ENCODE peak calls at places on chromosome 16, in ten cellular contexts. W is CD8-positive, alpha-beta T cell; Y is HCT116; A is transverse colon; K is GM23338; C is lower lobe of right lung; V is osteoblast; H is cardiac muscle cell; U is pancreas; F is spleen. P is an unnamed sample. For H3K36me3, the result is how much of the 10 kb centered on the place peaks cover.

GRCh38 chr16:29256501-29256981 is 150.0 kb downstream of the NPIPB11 start:
- DNase-seq in W (no peak), Y (no peak), A (no peak), K (peak), C (no peak), V (peak), H (peak), U (no peak), F (no peak), P (no peak)

GRCh38 chr16:22297871-22298733 is 893 bp downstream of the POLR3E start:
- DNase-seq in W (peak), Y (peak), A (peak), K (peak), C (peak), V (peak), H (peak), U (peak), F (peak), P (peak)

GRCh38 chr16:56956756-56957155 is 5.0 kb upstream of the CETP start:
- DNase-seq in W (no peak), Y (no peak), A (no peak), K (peak), C (no peak), V (no peak), H (no peak), U (no peak), F (peak), P (no peak)

GRCh38 chr16:28623172-28623711 is 13.4 kb upstream of the SULT1A1 start:
- DNase-seq in W (peak), Y (peak), A (peak), K (peak), C (peak), V (peak), H (no peak), U (peak), F (peak), P (no peak)

GRCh38 chr16:81164481-81164880 is 68.3 kb upstream of the GCSH start:
- DNase-seq in W (no peak), Y (no peak), A (peak), K (no peak), C (no peak), V (no peak), H (no peak), U (no peak), F (no peak), P (no peak)

GRCh38 chr16:82094942-82095540 is 60.0 kb downstream of the HSD17B2 start:
- DNase-seq in W (no peak), Y (no peak), A (no peak), K (peak), C (no peak), V (no peak), H (no peak), U (no peak), F (no peak), P (no peak)

GRCh38 chr16:30934827-30935557 is 11.6 kb downstream of the FBXL19 start:
- DNase-seq in W (no peak), Y (no peak), A (peak), K (peak), C (peak), V (peak), H (peak), U (no peak), F (no peak), P (no peak)

GRCh38 chr16:22318690-22319358 is 21.6 kb downstream of the POLR3E start:
- DNase-seq in W (peak), Y (no peak), A (peak), K (peak), C (no peak), V (peak), H (no peak), U (no peak), F (peak), P (no peak)

GRCh38 chr16:64864232-64864803 is 257.5 kb downstream of the CDH11 start:
- DNase-seq in W (no peak), Y (no peak), A (no peak), K (no peak), C (no peak), V (peak), H (peak), U (no peak), F (no peak), P (peak)

GRCh38 chr16:48378836-48379235 is 6.4 kb downstream of the SIAH1 start:
- DNase-seq in W (no peak), Y (no peak), A (no peak), K (no peak), C (no peak), V (peak), H (no peak), U (no peak), F (no peak), P (no peak)

GRCh38 chr16:31129568-31130335 is 5.8 kb downstream of the PRSS8 start:
- DNase-seq in W (no peak), Y (no peak), A (peak), K (no peak), C (peak), V (peak), H (no peak), U (peak), F (peak), P (no peak)

GRCh38 chr16:83118365-83118764 is 491.6 kb downstream of the CDH13 start:
- DNase-seq in W (no peak), Y (no peak), A (no peak), K (no peak), C (no peak), V (peak), H (no peak), U (no peak), F (no peak), P (no peak)

GRCh38 chr16:82651921-82652601 is 25.3 kb downstream of the CDH13 start:
- DNase-seq in W (no peak), Y (no peak), A (peak), K (no peak), C (no peak), V (no peak), H (no peak), U (no peak), F (no peak), P (no peak)

GRCh38 chr16:75218256-75219076 is at the start of gene CTRB1:
- DNase-seq in W (no peak), Y (no peak), A (no peak), K (no peak), C (no peak), V (peak), H (no peak), U (peak), F (no peak), P (no peak)

GRCh38 chr16:57167951-57168350 is 17.9 kb downstream of the PSME3IP1 start:
- DNase-seq in W (no peak), Y (peak), A (no peak), K (peak), C (no peak), V (peak), H (peak), U (no peak), F (no peak), P (no peak)

GRCh38 chr16:77868478-77868877 is 80.1 kb downstream of the VAT1L start:
- DNase-seq in W (no peak), Y (no peak), A (no peak), K (no peak), C (no peak), V (no peak), H (no peak), U (no peak), F (no peak), P (no peak)

GRCh38 chr16:24497405-24497804 is 42.0 kb upstream of the RBBP6 start:
- DNase-seq in W (no peak), Y (no peak), A (no peak), K (peak), C (no peak), V (no peak), H (peak), U (no peak), F (no peak), P (peak)

GRCh38 chr16:22206847-22207714 is 1.0 kb downstream of the EEF2K start:
- DNase-seq in W (no peak), Y (no peak), A (peak), K (peak), C (peak), V (peak), H (peak), U (peak), F (peak), P (no peak)

GRCh38 chr16:78311831-78312230 is 212.4 kb downstream of the WWOX start:
- DNase-seq in W (no peak), Y (no peak), A (no peak), K (no peak), C (no peak), V (no peak), H (no peak), U (no peak), F (no peak), P (no peak)

GRCh38 chr16:57266531-57267268 is 17.8 kb downstream of the PLLP start:
- DNase-seq in W (no peak), Y (no peak), A (no peak), K (no peak), C (no peak), V (peak), H (no peak), U (peak), F (no peak), P (no peak)

GRCh38 chr16:81136331-81137011 is 40.3 kb upstream of the GCSH start:
- DNase-seq in W (no peak), Y (no peak), A (no peak), K (no peak), C (no peak), V (peak), H (no peak), U (no peak), F (no peak), P (peak)

GRCh38 chr16:74667215-74667765 is 613 bp upstream of the RFWD3 start:
- DNase-seq in W (no peak), Y (no peak), A (peak), K (peak), C (peak), V (peak), H (peak), U (peak), F (peak), P (no peak)

GRCh38 chr16:57240872-57241271 is 4.2 kb upstream of the ARL2BP start:
- DNase-seq in W (no peak), Y (no peak), A (no peak), K (no peak), C (no peak), V (no peak), H (no peak), U (no peak), F (no peak), P (no peak)

GRCh38 chr16:4321286-4322120 is 5.6 kb downstream of the GLIS2 start:
- DNase-seq in W (no peak), Y (no peak), A (no peak), K (no peak), C (no peak), V (peak), H (no peak), U (peak), F (no peak), P (no peak)

GRCh38 chr16:66742409-66742808 is 9.0 kb downstream of the DYNC1LI2 start:
- DNase-seq in W (no peak), Y (no peak), A (no peak), K (no peak), C (no peak), V (no peak), H (no peak), U (no peak), F (no peak), P (no peak)
- H3K36me3 ChIP-seq in W (under half), Y (under half), A (under half), K (half or more), C (half or more), V (half or more), H (under half), U (under half), F (under half), P (under half)

DNA sequence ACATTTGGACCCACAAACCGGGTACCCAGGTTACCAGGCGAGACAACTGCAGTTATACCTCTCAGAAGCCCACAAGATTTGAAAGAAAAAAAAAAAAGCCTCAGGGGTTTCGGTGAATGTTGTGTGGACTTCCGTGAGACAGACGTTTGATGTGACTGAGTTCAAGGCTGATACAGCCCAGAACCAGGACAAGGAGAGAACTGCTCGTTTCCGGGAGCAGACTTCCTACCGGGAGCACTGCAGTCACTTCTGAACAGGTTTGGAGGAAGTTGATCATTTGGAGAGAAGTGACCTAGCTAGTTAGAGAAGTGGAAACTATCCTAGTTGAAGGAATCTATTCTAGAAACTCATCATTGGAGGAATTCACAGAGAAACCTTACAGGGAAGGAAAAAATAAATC is 847 bp downstream of the CKLF start:
- DNase-seq in W (no peak), Y (no peak), A (peak), K (no peak), C (no peak), V (no peak), H (no peak), U (no peak), F (no peak), P (no peak)
- H3K4me3 ChIP-seq in W (peak), Y (peak), A (no peak), K (peak), C (peak), V (peak), H (no peak), U (peak), F (peak), P (peak)

GRCh38 chr16:88740727-88741055 is 34.4 kb downstream of the CTU2 start:
- DNase-seq in W (no peak), Y (no peak), A (no peak), K (no peak), C (no peak), V (no peak), H (no peak), U (no peak), F (no peak), P (no peak)

GRCh38 chr16:88741368-88741767 is 35.1 kb downstream of the CTU2 start:
- DNase-seq in W (no peak), Y (no peak), A (no peak), K (no peak), C (no peak), V (no peak), H (no peak), U (no peak), F (no peak), P (no peak)

GRCh38 chr16:88738167-88739084 is 32.1 kb downstream of the CTU2 start:
- DNase-seq in W (no peak), Y (no peak), A (no peak), K (no peak), C (no peak), V (no peak), H (no peak), U (no peak), F (peak), P (no peak)

GRCh38 chr16:88739139-88739974 is 33.1 kb downstream of the CTU2 start:
- DNase-seq in W (no peak), Y (no peak), A (no peak), K (no peak), C (no peak), V (no peak), H (no peak), U (no peak), F (no peak), P (no peak)

DNA sequence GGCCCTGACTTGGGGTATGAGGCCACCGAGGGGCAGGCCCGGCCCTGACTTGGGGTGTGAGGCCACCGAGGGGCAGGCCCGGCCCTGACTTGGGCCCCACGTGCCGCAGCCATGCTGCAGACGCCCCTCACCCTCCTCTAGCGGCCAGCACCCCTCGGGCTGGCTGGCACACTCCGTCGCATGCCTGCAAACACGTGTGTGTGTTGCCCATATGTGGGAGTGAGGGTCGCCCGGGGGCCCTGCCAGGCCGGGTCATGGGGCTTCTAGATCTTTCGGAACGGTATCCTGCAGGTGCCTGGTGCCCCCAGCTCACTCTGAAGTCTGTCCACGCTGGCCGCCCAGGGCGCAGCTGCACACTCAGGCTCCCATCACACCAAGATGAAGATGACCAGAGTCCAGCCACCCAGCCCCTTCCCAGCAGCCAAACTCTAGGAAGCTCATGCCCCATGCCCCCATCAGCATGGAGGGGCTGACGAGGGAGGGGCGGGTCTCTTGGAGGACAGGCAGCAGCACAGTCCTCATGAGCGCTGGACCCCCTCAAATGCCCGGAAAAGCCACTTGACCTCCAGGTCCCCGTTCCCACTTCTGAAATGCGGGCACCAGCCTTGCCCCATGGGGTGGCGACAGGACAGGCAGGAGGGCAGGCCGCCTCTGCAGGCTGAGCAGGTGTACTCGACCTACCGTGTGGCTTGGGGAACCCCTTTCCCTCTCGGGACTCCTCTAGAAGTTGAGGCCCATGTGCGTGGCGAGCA is 33.8 kb downstream of the CTU2 start:
- DNase-seq in W (no peak), Y (no peak), A (no peak), K (no peak), C (no peak), V (no peak), H (no peak), U (no peak), F (no peak), P (no peak)
- H3K36me3 ChIP-seq in W (under half), Y (half or more), A (under half), K (under half), C (half or more), V (under half), H (under half), U (under half), F (under half), P (under half)

DNA sequence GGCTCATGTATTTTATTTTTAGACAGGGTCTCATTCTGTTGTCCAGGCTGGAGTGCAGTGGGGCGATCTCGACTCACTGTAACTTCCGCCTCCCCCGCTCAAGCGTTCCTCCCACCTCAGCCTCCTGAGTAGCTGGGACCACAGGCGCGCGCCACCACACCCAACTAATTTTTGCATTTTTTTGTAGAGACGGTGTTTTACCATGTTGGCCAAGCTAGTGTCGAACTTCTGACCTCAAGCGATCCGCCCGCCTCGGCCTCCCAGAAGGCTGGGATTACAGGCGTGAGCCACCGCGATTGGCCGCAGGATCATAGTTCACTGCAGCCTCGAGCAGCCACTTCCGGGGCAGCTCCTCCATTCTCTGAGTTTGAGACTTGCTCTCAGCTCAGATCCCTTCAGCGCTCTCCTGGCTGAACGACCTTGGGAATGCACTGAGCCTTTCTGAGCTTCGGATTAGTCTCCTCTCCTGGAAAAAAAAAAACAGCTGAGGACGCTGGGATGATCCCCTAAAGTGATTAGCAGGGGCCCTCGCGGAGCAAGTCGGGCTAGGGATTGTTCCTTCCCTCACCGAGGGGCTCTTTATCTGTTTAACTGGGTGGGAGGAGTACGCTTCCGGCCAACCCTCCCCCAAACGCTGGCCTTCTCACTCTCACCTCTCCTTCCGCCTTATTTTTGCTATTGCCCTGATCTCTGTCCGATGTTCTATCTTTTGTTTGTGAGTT is 1.1 kb upstream of the PKMYT1 start:
- DNase-seq in W (no peak), Y (no peak), A (no peak), K (peak), C (no peak), V (no peak), H (peak), U (no peak), F (no peak), P (no peak)
- H3K4me3 ChIP-seq in W (peak), Y (peak), A (no peak), K (peak), C (peak), V (peak), H (no peak), U (peak), F (peak), P (no peak)

DNA sequence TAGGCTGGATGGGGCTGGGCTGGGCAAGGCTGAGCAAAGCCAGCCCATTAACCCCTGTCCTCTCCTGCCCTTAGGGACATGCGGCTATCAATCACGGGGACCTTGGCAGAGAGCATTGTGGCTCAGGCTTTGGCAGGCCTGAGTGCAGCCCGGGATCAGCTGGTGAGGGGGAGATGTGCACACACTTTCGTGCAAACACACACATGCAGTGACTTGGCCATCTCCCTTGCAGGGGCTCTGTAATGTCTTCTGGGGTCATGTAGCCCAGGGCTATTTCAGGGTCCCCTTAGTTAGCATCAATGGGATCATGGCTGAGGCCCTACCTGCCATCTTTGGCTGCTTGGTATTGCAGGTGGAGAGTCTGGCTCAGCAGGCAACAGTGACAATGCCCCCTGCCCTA is 6.9 kb downstream of the CARMIL2 start:
- DNase-seq in W (no peak), Y (no peak), A (no peak), K (no peak), C (no peak), V (peak), H (no peak), U (no peak), F (no peak), P (no peak)
- H3K36me3 ChIP-seq in W (half or more), Y (under half), A (under half), K (under half), C (under half), V (under half), H (under half), U (under half), F (under half), P (under half)

DNA sequence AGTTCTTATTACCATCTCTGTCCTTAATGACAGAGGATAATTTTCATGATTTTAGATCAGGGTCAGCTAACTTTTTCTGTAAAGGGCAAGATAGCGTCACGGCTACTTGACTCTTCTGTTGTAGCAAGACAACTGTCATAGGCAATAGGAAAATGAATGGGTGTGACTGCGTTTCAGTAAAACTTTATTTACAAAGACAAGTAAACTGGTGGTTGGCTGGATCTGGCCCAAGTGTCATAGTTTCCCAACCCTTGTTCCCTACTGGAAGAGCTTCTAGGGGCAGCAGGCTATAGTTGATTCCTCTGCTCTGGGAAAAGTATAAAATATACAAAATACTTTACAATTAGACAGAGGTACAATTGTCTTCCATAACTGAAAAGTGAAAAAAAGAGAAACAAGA is 50.6 kb upstream of the VPS4A start:
- DNase-seq in W (no peak), Y (no peak), A (peak), K (no peak), C (no peak), V (no peak), H (no peak), U (no peak), F (no peak), P (no peak)
- H3K4me3 ChIP-seq in W (no peak), Y (no peak), A (no peak), K (no peak), C (no peak), V (no peak), H (no peak), U (no peak), F (no peak), P (no peak)